ENCODE peak calls at places on chromosomes 12 and 14, in nine cellular contexts. One of them, this sample, is unnamed.

GRCh38 chr12:107847830-107848229 is 73.3 kb downstream of the ASCL4 start:
- DNase-seq in colonic mucosa: no peak
- DNase-seq in heart left ventricle: no peak
- DNase-seq in ascending aorta: no peak
- DNase-seq in gastrocnemius medialis: no peak
- DNase-seq in tibial artery: peak
- DNase-seq in psoas muscle: no peak
- DNase-seq in left ventricle myocardium inferior: no peak
- DNase-seq in dorsolateral prefrontal cortex: no peak
- DNase-seq in this sample: no peak

GRCh38 chr12:42593781-42594322 is 4.3 kb upstream of the PRICKLE1 start:
- DNase-seq in heart left ventricle: no peak
- DNase-seq in dorsolateral prefrontal cortex: no peak
- DNase-seq in colonic mucosa: no peak
- DNase-seq in tibial artery: no peak
- DNase-seq in ascending aorta: no peak
- DNase-seq in gastrocnemius medialis: no peak
- DNase-seq in left ventricle myocardium inferior: no peak
- DNase-seq in psoas muscle: no peak
- DNase-seq in this sample: no peak

GRCh38 chr14:21933681-21934080 is 260.1 kb upstream of the OR4E1 start:
- DNase-seq in left ventricle myocardium inferior: no peak
- DNase-seq in ascending aorta: no peak
- DNase-seq in dorsolateral prefrontal cortex: no peak
- DNase-seq in gastrocnemius medialis: no peak
- DNase-seq in colonic mucosa: no peak
- DNase-seq in tibial artery: no peak
- DNase-seq in heart left ventricle: no peak
- DNase-seq in psoas muscle: no peak
- DNase-seq in this sample: no peak

GRCh38 chr12:68479261-68479581 is 131.5 kb upstream of the RAP1B start:
- DNase-seq in psoas muscle: no peak
- DNase-seq in heart left ventricle: no peak
- DNase-seq in dorsolateral prefrontal cortex: no peak
- DNase-seq in gastrocnemius medialis: no peak
- DNase-seq in left ventricle myocardium inferior: no peak
- DNase-seq in colonic mucosa: no peak
- DNase-seq in tibial artery: no peak
- DNase-seq in ascending aorta: no peak
- DNase-seq in this sample: peak

GRCh38 chr14:80764921-80765507 is 176.5 kb downstream of the CEP128 start:
- DNase-seq in psoas muscle: no peak
- DNase-seq in left ventricle myocardium inferior: no peak
- DNase-seq in dorsolateral prefrontal cortex: no peak
- DNase-seq in colonic mucosa: no peak
- DNase-seq in heart left ventricle: no peak
- DNase-seq in ascending aorta: no peak
- DNase-seq in gastrocnemius medialis: no peak
- DNase-seq in tibial artery: no peak
- DNase-seq in this sample: no peak

GRCh38 chr12:122740351-122740750 is 9.7 kb upstream of the HCAR1 start:
- DNase-seq in psoas muscle: no peak
- DNase-seq in dorsolateral prefrontal cortex: no peak
- DNase-seq in left ventricle myocardium inferior: no peak
- DNase-seq in colonic mucosa: no peak
- DNase-seq in tibial artery: no peak
- DNase-seq in ascending aorta: no peak
- DNase-seq in gastrocnemius medialis: no peak
- DNase-seq in heart left ventricle: no peak
- DNase-seq in this sample: no peak

GRCh38 chr12:99619389-99620158 is 28.0 kb upstream of the GARIN6 start:
- DNase-seq in colonic mucosa: no peak
- DNase-seq in heart left ventricle: no peak
- DNase-seq in gastrocnemius medialis: no peak
- DNase-seq in ascending aorta: no peak
- DNase-seq in dorsolateral prefrontal cortex: no peak
- DNase-seq in psoas muscle: no peak
- DNase-seq in left ventricle myocardium inferior: no peak
- DNase-seq in tibial artery: no peak
- DNase-seq in this sample: peak

GRCh38 chr14:70698288-70698687 is 56.6 kb downstream of the TTC9 start:
- DNase-seq in left ventricle myocardium inferior: peak
- DNase-seq in gastrocnemius medialis: no peak
- DNase-seq in ascending aorta: no peak
- DNase-seq in psoas muscle: no peak
- DNase-seq in dorsolateral prefrontal cortex: no peak
- DNase-seq in heart left ventricle: no peak
- DNase-seq in tibial artery: no peak
- DNase-seq in colonic mucosa: peak
- DNase-seq in this sample: no peak

GRCh38 chr12:91643763-91644162 is 461.1 kb upstream of the DCN start:
- DNase-seq in ascending aorta: no peak
- DNase-seq in psoas muscle: no peak
- DNase-seq in left ventricle myocardium inferior: no peak
- DNase-seq in gastrocnemius medialis: no peak
- DNase-seq in colonic mucosa: no peak
- DNase-seq in tibial artery: no peak
- DNase-seq in dorsolateral prefrontal cortex: no peak
- DNase-seq in heart left ventricle: no peak
- DNase-seq in this sample: no peak

GRCh38 chr12:11621797-11622423 is 27.6 kb upstream of the ETV6 start:
- DNase-seq in tibial artery: no peak
- DNase-seq in heart left ventricle: no peak
- DNase-seq in left ventricle myocardium inferior: no peak
- DNase-seq in gastrocnemius medialis: no peak
- DNase-seq in ascending aorta: no peak
- DNase-seq in dorsolateral prefrontal cortex: no peak
- DNase-seq in colonic mucosa: no peak
- DNase-seq in psoas muscle: no peak
- DNase-seq in this sample: no peak

GRCh38 chr14:94113908-94114588 is 3.5 kb downstream of the IFI27 start:
- DNase-seq in left ventricle myocardium inferior: no peak
- DNase-seq in heart left ventricle: no peak
- DNase-seq in ascending aorta: peak
- DNase-seq in dorsolateral prefrontal cortex: no peak
- DNase-seq in tibial artery: no peak
- DNase-seq in colonic mucosa: no peak
- DNase-seq in psoas muscle: no peak
- DNase-seq in gastrocnemius medialis: no peak
- DNase-seq in this sample: no peak

GRCh38 chr12:1611775-1612174 is 17.3 kb upstream of the WNT5B start:
- DNase-seq in colonic mucosa: no peak
- DNase-seq in heart left ventricle: no peak
- DNase-seq in dorsolateral prefrontal cortex: no peak
- DNase-seq in left ventricle myocardium inferior: no peak
- DNase-seq in gastrocnemius medialis: no peak
- DNase-seq in ascending aorta: no peak
- DNase-seq in tibial artery: no peak
- DNase-seq in psoas muscle: no peak
- DNase-seq in this sample: peak

GRCh38 chr14:64817631-64818030 is 62.1 kb downstream of the SPTB start:
- DNase-seq in ascending aorta: no peak
- DNase-seq in tibial artery: no peak
- DNase-seq in dorsolateral prefrontal cortex: no peak
- DNase-seq in heart left ventricle: no peak
- DNase-seq in colonic mucosa: no peak
- DNase-seq in gastrocnemius medialis: no peak
- DNase-seq in left ventricle myocardium inferior: no peak
- DNase-seq in psoas muscle: no peak
- DNase-seq in this sample: no peak

GRCh38 chr14:103078860-103079587 is 5.0 kb upstream of the LBHD2 start:
- DNase-seq in left ventricle myocardium inferior: no peak
- DNase-seq in tibial artery: no peak
- DNase-seq in ascending aorta: no peak
- DNase-seq in colonic mucosa: peak
- DNase-seq in psoas muscle: peak
- DNase-seq in gastrocnemius medialis: no peak
- DNase-seq in heart left ventricle: peak
- DNase-seq in dorsolateral prefrontal cortex: no peak
- DNase-seq in this sample: no peak

GRCh38 chr14:55553791-55554190 is 26.2 kb upstream of the KTN1 start:
- DNase-seq in left ventricle myocardium inferior: no peak
- DNase-seq in tibial artery: no peak
- DNase-seq in gastrocnemius medialis: no peak
- DNase-seq in ascending aorta: no peak
- DNase-seq in heart left ventricle: no peak
- DNase-seq in colonic mucosa: no peak
- DNase-seq in psoas muscle: no peak
- DNase-seq in dorsolateral prefrontal cortex: no peak
- DNase-seq in this sample: no peak

GRCh38 chr14:77761205-77761931 is 412 bp upstream of the SNW1 start:
- DNase-seq in gastrocnemius medialis: peak
- DNase-seq in left ventricle myocardium inferior: peak
- DNase-seq in tibial artery: peak
- DNase-seq in psoas muscle: peak
- DNase-seq in heart left ventricle: peak
- DNase-seq in ascending aorta: peak
- DNase-seq in colonic mucosa: peak
- DNase-seq in dorsolateral prefrontal cortex: no peak
- DNase-seq in this sample: no peak

GRCh38 chr14:94138256-94138655 is 8.9 kb upstream of the IFI27L2 start:
- DNase-seq in psoas muscle: no peak
- DNase-seq in dorsolateral prefrontal cortex: no peak
- DNase-seq in tibial artery: no peak
- DNase-seq in left ventricle myocardium inferior: no peak
- DNase-seq in colonic mucosa: no peak
- DNase-seq in ascending aorta: no peak
- DNase-seq in heart left ventricle: no peak
- DNase-seq in gastrocnemius medialis: no peak
- DNase-seq in this sample: no peak

GRCh38 chr12:64625243-64626077 is 15.2 kb downstream of the RASSF3 start:
- DNase-seq in dorsolateral prefrontal cortex: no peak
- DNase-seq in heart left ventricle: peak
- DNase-seq in left ventricle myocardium inferior: peak
- DNase-seq in gastrocnemius medialis: peak
- DNase-seq in colonic mucosa: peak
- DNase-seq in tibial artery: peak
- DNase-seq in psoas muscle: peak
- DNase-seq in ascending aorta: peak
- DNase-seq in this sample: peak

GRCh38 chr12:93785262-93786010 is 108.3 kb downstream of the CRADD start:
- DNase-seq in dorsolateral prefrontal cortex: no peak
- DNase-seq in gastrocnemius medialis: peak
- DNase-seq in psoas muscle: peak
- DNase-seq in left ventricle myocardium inferior: no peak
- DNase-seq in colonic mucosa: no peak
- DNase-seq in ascending aorta: peak
- DNase-seq in tibial artery: peak
- DNase-seq in heart left ventricle: peak
- DNase-seq in this sample: no peak

GRCh38 chr12:54439096-54439495 is 20.0 kb upstream of the ITGA5 start:
- DNase-seq in left ventricle myocardium inferior: no peak
- DNase-seq in heart left ventricle: peak
- DNase-seq in ascending aorta: no peak
- DNase-seq in psoas muscle: no peak
- DNase-seq in gastrocnemius medialis: no peak
- DNase-seq in colonic mucosa: no peak
- DNase-seq in dorsolateral prefrontal cortex: no peak
- DNase-seq in tibial artery: no peak
- DNase-seq in this sample: no peak
- H3K27ac ChIP-seq in left ventricle myocardium inferior: peak
- H3K27ac ChIP-seq in heart left ventricle: no peak
- H3K27ac ChIP-seq in ascending aorta: peak
- H3K27ac ChIP-seq in psoas muscle: no peak
- H3K27ac ChIP-seq in gastrocnemius medialis: no peak
- H3K27ac ChIP-seq in colonic mucosa: no peak
- H3K27ac ChIP-seq in dorsolateral prefrontal cortex: no peak
- H3K27ac ChIP-seq in tibial artery: peak
- H3K27ac ChIP-seq in this sample: no peak

GRCh38 chr14:96104469-96105057 is 65.4 kb downstream of the C14orf132 start:
- DNase-seq in colonic mucosa: peak
- DNase-seq in dorsolateral prefrontal cortex: no peak
- DNase-seq in gastrocnemius medialis: peak
- DNase-seq in tibial artery: peak
- DNase-seq in psoas muscle: peak
- DNase-seq in ascending aorta: peak
- DNase-seq in left ventricle myocardium inferior: peak
- DNase-seq in heart left ventricle: peak
- DNase-seq in this sample: peak
- H3K27ac ChIP-seq in colonic mucosa: peak
- H3K27ac ChIP-seq in dorsolateral prefrontal cortex: no peak
- H3K27ac ChIP-seq in gastrocnemius medialis: peak
- H3K27ac ChIP-seq in tibial artery: no peak
- H3K27ac ChIP-seq in psoas muscle: peak
- H3K27ac ChIP-seq in ascending aorta: peak
- H3K27ac ChIP-seq in left ventricle myocardium inferior: peak
- H3K27ac ChIP-seq in heart left ventricle: no peak
- H3K27ac ChIP-seq in this sample: peak

GRCh38 chr12:124550123-124551089 is 17.0 kb downstream of the NCOR2 start:
- DNase-seq in ascending aorta: no peak
- DNase-seq in left ventricle myocardium inferior: no peak
- DNase-seq in gastrocnemius medialis: no peak
- DNase-seq in tibial artery: no peak
- DNase-seq in dorsolateral prefrontal cortex: peak
- DNase-seq in heart left ventricle: no peak
- DNase-seq in psoas muscle: peak
- DNase-seq in colonic mucosa: no peak
- DNase-seq in this sample: no peak
- H3K27ac ChIP-seq in ascending aorta: peak
- H3K27ac ChIP-seq in left ventricle myocardium inferior: peak
- H3K27ac ChIP-seq in gastrocnemius medialis: peak
- H3K27ac ChIP-seq in tibial artery: peak
- H3K27ac ChIP-seq in dorsolateral prefrontal cortex: peak
- H3K27ac ChIP-seq in heart left ventricle: no peak
- H3K27ac ChIP-seq in psoas muscle: peak
- H3K27ac ChIP-seq in colonic mucosa: peak
- H3K27ac ChIP-seq in this sample: no peak

GRCh38 chr12:12684375-12685106 is 11.4 kb downstream of the GPR19 start:
- DNase-seq in ascending aorta: no peak
- DNase-seq in tibial artery: no peak
- DNase-seq in dorsolateral prefrontal cortex: peak
- DNase-seq in colonic mucosa: no peak
- DNase-seq in left ventricle myocardium inferior: no peak
- DNase-seq in psoas muscle: no peak
- DNase-seq in heart left ventricle: peak
- DNase-seq in gastrocnemius medialis: no peak
- DNase-seq in this sample: no peak

GRCh38 chr12:12683725-12684124 is 12.3 kb downstream of the GPR19 start:
- DNase-seq in dorsolateral prefrontal cortex: no peak
- DNase-seq in ascending aorta: no peak
- DNase-seq in tibial artery: no peak
- DNase-seq in left ventricle myocardium inferior: no peak
- DNase-seq in gastrocnemius medialis: no peak
- DNase-seq in heart left ventricle: no peak
- DNase-seq in colonic mucosa: no peak
- DNase-seq in psoas muscle: no peak
- DNase-seq in this sample: no peak

GRCh38 chr12:12685305-12685704 is 10.7 kb downstream of the GPR19 start:
- DNase-seq in ascending aorta: no peak
- DNase-seq in gastrocnemius medialis: no peak
- DNase-seq in left ventricle myocardium inferior: no peak
- DNase-seq in psoas muscle: no peak
- DNase-seq in heart left ventricle: no peak
- DNase-seq in dorsolateral prefrontal cortex: peak
- DNase-seq in colonic mucosa: no peak
- DNase-seq in tibial artery: no peak
- DNase-seq in this sample: no peak

GRCh38 chr12:12682284-12682683 is 13.7 kb downstream of the GPR19 start:
- DNase-seq in colonic mucosa: no peak
- DNase-seq in dorsolateral prefrontal cortex: no peak
- DNase-seq in ascending aorta: no peak
- DNase-seq in tibial artery: no peak
- DNase-seq in heart left ventricle: no peak
- DNase-seq in left ventricle myocardium inferior: no peak
- DNase-seq in psoas muscle: no peak
- DNase-seq in gastrocnemius medialis: no peak
- DNase-seq in this sample: no peak

GRCh38 chr12:12683298-12683697 is 12.7 kb downstream of the GPR19 start:
- DNase-seq in colonic mucosa: no peak
- DNase-seq in ascending aorta: no peak
- DNase-seq in psoas muscle: no peak
- DNase-seq in left ventricle myocardium inferior: no peak
- DNase-seq in tibial artery: no peak
- DNase-seq in dorsolateral prefrontal cortex: no peak
- DNase-seq in gastrocnemius medialis: no peak
- DNase-seq in heart left ventricle: no peak
- DNase-seq in this sample: no peak
- H3K27ac ChIP-seq in colonic mucosa: no peak
- H3K27ac ChIP-seq in ascending aorta: no peak
- H3K27ac ChIP-seq in psoas muscle: no peak
- H3K27ac ChIP-seq in left ventricle myocardium inferior: no peak
- H3K27ac ChIP-seq in tibial artery: no peak
- H3K27ac ChIP-seq in dorsolateral prefrontal cortex: no peak
- H3K27ac ChIP-seq in gastrocnemius medialis: no peak
- H3K27ac ChIP-seq in heart left ventricle: no peak
- H3K27ac ChIP-seq in this sample: no peak

This sample was measured in AG04450.